ENCODE peak calls at places on chromosome 13, in four cellular contexts. M is Panc1, H is K562, D is HCT116. L is an unnamed sample.

GRCh38 chr13:110258876-110259631 is 47.9 kb downstream of the COL4A1 start:
- DNase-seq in D (no peak), H (no peak), M (no peak), L (no peak)

GRCh38 chr13:36880961-36881360 is 39.1 kb downstream of the SMAD9 start:
- DNase-seq in H (no peak), M (no peak), D (no peak), L (no peak)

GRCh38 chr13:30151398-30151797 is 156.0 kb downstream of the KATNAL1 start:
- DNase-seq in H (no peak), M (no peak), D (no peak), L (no peak)

GRCh38 chr13:94435604-94436226 is 43.8 kb downstream of the DCT start:
- DNase-seq in D (peak), H (peak), M (no peak), L (peak)

GRCh38 chr13:42218576-42218975 is 53.4 kb upstream of the AKAP11 start:
- DNase-seq in D (no peak), M (no peak), H (no peak), L (no peak)

GRCh38 chr13:113970810-113971470 is 2.9 kb downstream of the C13orf46 start:
- DNase-seq in D (no peak), H (no peak), M (no peak), L (no peak)

GRCh38 chr13:101082441-101082840 is 333.9 kb downstream of the NALCN start:
- DNase-seq in D (no peak), H (no peak), M (no peak), L (no peak)

GRCh38 chr13:59680429-59681024 is 483.2 kb downstream of the DIAPH3 start:
- DNase-seq in M (no peak), H (no peak), D (peak), L (no peak)

GRCh38 chr13:65112123-65113075 is 2117.7 kb downstream of the PCDH9 start:
- DNase-seq in M (peak), H (no peak), D (no peak), L (no peak)

GRCh38 chr13:30033681-30034447 is 183.4 kb upstream of the UBL3 start:
- DNase-seq in H (no peak), M (no peak), D (no peak), L (no peak)

GRCh38 chr13:44300895-44301638 is 72.6 kb upstream of the SERP2 start:
- DNase-seq in M (no peak), H (no peak), D (peak), L (no peak)

GRCh38 chr13:29767006-29767405 is 83.4 kb downstream of the UBL3 start:
- DNase-seq in H (no peak), M (no peak), D (no peak), L (no peak)

DNA sequence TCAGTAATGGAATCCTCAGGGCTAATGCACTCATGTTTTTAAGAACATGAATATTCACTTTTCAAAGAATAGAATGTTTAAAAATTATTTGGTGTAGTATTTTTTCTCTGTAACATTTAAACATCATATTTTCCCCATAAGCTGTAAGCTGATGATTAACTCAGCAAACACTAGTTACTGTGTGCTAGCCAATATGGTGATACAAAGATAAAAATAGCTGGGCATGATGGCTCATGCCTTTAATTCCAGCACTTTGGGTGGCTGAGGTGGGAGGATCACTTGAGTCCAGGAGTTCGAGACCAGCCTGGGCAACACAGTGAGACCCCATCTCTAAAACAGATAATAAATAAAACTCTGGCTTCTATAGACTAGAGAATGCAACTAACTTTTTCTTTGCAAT is 13.2 kb downstream of the RNF17 start:
- DNase-seq in M (no peak), D (no peak), H (no peak), L (no peak)
- TF ChIP-seq TCF7L2 in M (no peak), D (no peak), H (no peak), L (no peak)

GRCh38 chr13:46171739-46172138 is 10.2 kb downstream of the LCP1 start:
- DNase-seq in H (no peak), M (no peak), D (no peak), L (no peak)

GRCh38 chr13:46172531-46172991 is 9.4 kb downstream of the LCP1 start:
- DNase-seq in H (no peak), D (no peak), M (no peak), L (no peak)

GRCh38 chr13:46170687-46171086 is 11.3 kb downstream of the LCP1 start:
- DNase-seq in D (no peak), H (no peak), M (no peak), L (peak)

GRCh38 chr13:46171223-46171622 is 10.8 kb downstream of the LCP1 start:
- DNase-seq in D (no peak), H (no peak), M (no peak), L (no peak)

GRCh38 chr13:46173656-46174055 is 8.3 kb downstream of the LCP1 start:
- DNase-seq in H (no peak), D (no peak), M (no peak), L (no peak)
- TF ChIP-seq SIN3A in H (no peak), D (no peak), M (no peak), L (no peak)

GRCh38 chr13:49210669-49211068 is 9.5 kb upstream of the MLNR start:
- DNase-seq in M (no peak), D (no peak), H (no peak), L (no peak)
- TF ChIP-seq TCF7L2 in M (no peak), D (no peak), H (no peak), L (no peak)

GRCh38 chr13:34849406-34849805 is 92.7 kb upstream of the NBEA start:
- DNase-seq in M (no peak), D (no peak), H (no peak), L (no peak)

GRCh38 chr13:34842466-34842865 is 99.6 kb upstream of the NBEA start:
- DNase-seq in H (no peak), M (no peak), D (no peak), L (no peak)

GRCh38 chr13:34853161-34853560 is 88.9 kb upstream of the NBEA start:
- DNase-seq in D (no peak), H (no peak), M (no peak), L (no peak)

GRCh38 chr13:34847751-34848150 is 94.3 kb upstream of the NBEA start:
- DNase-seq in M (no peak), D (no peak), H (no peak), L (no peak)
- TF ChIP-seq SIN3A in M (no peak), D (no peak), H (no peak), L (no peak)

GRCh38 chr13:47680752-47681151 is 320.3 kb downstream of the SUCLA2 start:
- DNase-seq in D (no peak), H (no peak), M (no peak), L (no peak)
- TF ChIP-seq TCF7L2 in D (no peak), H (no peak), M (no peak), L (no peak)